ENCODE peak calls at places on chromosomes 16 and 17, in ten cellular contexts. T is IMR-90, Y is DND-41, P is mammary epithelial cell, N is GM23248, A is HepG2, F is fibroblast of lung, L is Karpas-422, I is SK-N-SH, R is PC-3. Z is an unnamed sample. For H4K20me1, the result is how much of the 10 kb centered on the place peaks cover.

GRCh38 chr16:49513040-49513439 is 139.4 kb downstream of the C16orf78 start:
- DNase-seq in T (no peak), Y (peak), P (no peak), N (peak), A (no peak), F (no peak), L (peak), I (peak), R (no peak), Z (peak)

GRCh38 chr16:17101646-17102045 is 369.1 kb downstream of the XYLT1 start:
- DNase-seq in T (peak), Y (no peak), P (peak), N (peak), A (no peak), F (no peak), L (peak), I (no peak), R (no peak), Z (peak)

GRCh38 chr16:61421111-61421510 is 615.1 kb downstream of the CDH8 start:
- DNase-seq in T (no peak), Y (no peak), P (no peak), N (no peak), A (no peak), F (no peak), L (no peak), I (no peak), R (no peak), Z (no peak)

GRCh38 chr16:80656731-80657150 is 115.9 kb downstream of the DYNLRB2 start:
- DNase-seq in T (no peak), Y (no peak), P (no peak), N (peak), A (no peak), F (no peak), L (no peak), I (no peak), R (no peak), Z (peak)

GRCh38 chr17:41215681-41216080 is 10.8 kb upstream of the KRTAP9-2 start:
- DNase-seq in T (no peak), Y (no peak), P (no peak), N (no peak), A (no peak), F (no peak), L (no peak), I (no peak), R (no peak), Z (no peak)

GRCh38 chr16:66701061-66701460 is 4.5 kb upstream of the CMTM4 start:
- DNase-seq in T (no peak), Y (no peak), P (no peak), N (no peak), A (no peak), F (no peak), L (no peak), I (no peak), R (no peak), Z (no peak)

GRCh38 chr17:50425682-50426471 is at the start of gene ACSF2:
- DNase-seq in T (peak), Y (peak), P (peak), N (peak), A (peak), F (peak), L (peak), I (peak), R (peak), Z (peak)

GRCh38 chr16:19542138-19542821 is 13.2 kb upstream of the VPS35L start:
- DNase-seq in T (no peak), Y (no peak), P (no peak), N (no peak), A (peak), F (no peak), L (no peak), I (no peak), R (no peak), Z (no peak)

GRCh38 chr17:19897901-19898300 is 30.2 kb upstream of the ULK2 start:
- DNase-seq in T (peak), Y (no peak), P (peak), N (peak), A (no peak), F (peak), L (no peak), I (no peak), R (peak), Z (no peak)

GRCh38 chr17:1612400-1612799 is 16.2 kb downstream of the SLC43A2 start:
- DNase-seq in T (no peak), Y (no peak), P (no peak), N (no peak), A (no peak), F (no peak), L (no peak), I (no peak), R (no peak), Z (no peak)

GRCh38 chr16:84808812-84809211 is 11.0 kb upstream of the CRISPLD2 start:
- DNase-seq in T (no peak), Y (no peak), P (no peak), N (no peak), A (no peak), F (no peak), L (no peak), I (no peak), R (no peak), Z (no peak)

GRCh38 chr16:19760336-19761060 is 42.4 kb downstream of the IQCK start:
- DNase-seq in T (no peak), Y (no peak), P (no peak), N (peak), A (no peak), F (no peak), L (no peak), I (no peak), R (no peak), Z (no peak)

GRCh38 chr16:19040400-19040799 is 27.0 kb upstream of the COQ7 start:
- DNase-seq in T (no peak), Y (no peak), P (no peak), N (no peak), A (no peak), F (no peak), L (no peak), I (no peak), R (no peak), Z (no peak)

GRCh38 chr17:55056530-55056929 is 88.0 kb downstream of the STXBP4 start:
- DNase-seq in T (no peak), Y (no peak), P (no peak), N (no peak), A (peak), F (no peak), L (no peak), I (peak), R (peak), Z (peak)

GRCh38 chr17:17605747-17606083 is 14.2 kb upstream of the PEMT start:
- DNase-seq in T (peak), Y (no peak), P (no peak), N (peak), A (no peak), F (peak), L (no peak), I (no peak), R (no peak), Z (no peak)

GRCh38 chr16:51592535-51592934 is 441.5 kb upstream of the SALL1 start:
- DNase-seq in T (no peak), Y (no peak), P (no peak), N (no peak), A (no peak), F (no peak), L (no peak), I (no peak), R (no peak), Z (no peak)

GRCh38 chr16:47317465-47318240 is 143.2 kb downstream of the ITFG1 start:
- DNase-seq in T (no peak), Y (no peak), P (no peak), N (no peak), A (no peak), F (no peak), L (peak), I (no peak), R (no peak), Z (peak)

GRCh38 chr16:81770008-81770407 is 9.1 kb upstream of the PLCG2 start:
- DNase-seq in T (no peak), Y (no peak), P (no peak), N (no peak), A (no peak), F (no peak), L (no peak), I (no peak), R (no peak), Z (no peak)

GRCh38 chr17:64775701-64776570 is 113.8 kb upstream of the SMURF2 start:
- DNase-seq in T (no peak), Y (no peak), P (no peak), N (peak), A (peak), F (no peak), L (no peak), I (no peak), R (no peak), Z (no peak)

GRCh38 chr16:19393226-19394074 is 24.2 kb upstream of the TMC5 start:
- DNase-seq in T (peak), Y (no peak), P (peak), N (peak), A (no peak), F (peak), L (no peak), I (no peak), R (peak), Z (no peak)

GRCh38 chr16:48075398-48075797 is 80.4 kb downstream of the ABCC12 start:
- DNase-seq in T (peak), Y (no peak), P (no peak), N (peak), A (peak), F (peak), L (no peak), I (no peak), R (peak), Z (no peak)

GRCh38 chr17:14228903-14229302 is 7.8 kb downstream of the CDRT15 start:
- DNase-seq in T (peak), Y (no peak), P (no peak), N (peak), A (no peak), F (peak), L (no peak), I (no peak), R (no peak), Z (no peak)

GRCh38 chr17:8089728-8090127 is 2.2 kb upstream of the ALOX12B start:
- DNase-seq in T (no peak), Y (no peak), P (no peak), N (no peak), A (no peak), F (no peak), L (no peak), I (no peak), R (no peak), Z (no peak)

GRCh38 chr17:3035256-3035967 is 28.0 kb downstream of the OR1D5 start:
- DNase-seq in T (no peak), Y (no peak), P (no peak), N (no peak), A (no peak), F (no peak), L (no peak), I (no peak), R (no peak), Z (no peak)

GRCh38 chr16:47523342-47524006 is 62.3 kb downstream of the PHKB start:
- DNase-seq in T (no peak), Y (no peak), P (no peak), N (no peak), A (peak), F (no peak), L (peak), I (no peak), R (no peak), Z (peak)

GRCh38 chr17:63139356-63139755 is 173.3 kb downstream of the TANC2 start:
- DNase-seq in T (no peak), Y (no peak), P (no peak), N (no peak), A (no peak), F (no peak), L (no peak), I (no peak), R (no peak), Z (no peak)

GRCh38 chr17:12403881-12404398 is 261.8 kb upstream of the MYOCD start:
- DNase-seq in T (no peak), Y (no peak), P (no peak), N (no peak), A (no peak), F (no peak), L (no peak), I (no peak), R (no peak), Z (no peak)

GRCh38 chr16:83887088-83887487 is 11.8 kb upstream of the MLYCD start:
- DNase-seq in T (no peak), Y (no peak), P (peak), N (peak), A (no peak), F (peak), L (peak), I (no peak), R (peak), Z (peak)

GRCh38 chr17:8007836-8008235 is 5.4 kb downstream of the GUCY2D start:
- DNase-seq in T (no peak), Y (no peak), P (no peak), N (no peak), A (no peak), F (no peak), L (no peak), I (no peak), R (no peak), Z (no peak)

GRCh38 chr17:27469256-27469655 is 13.0 kb downstream of the KSR1 start:
- DNase-seq in T (no peak), Y (no peak), P (no peak), N (no peak), A (no peak), F (no peak), L (no peak), I (no peak), R (no peak), Z (no peak)

GRCh38 chr17:6496636-6497441 is 52.6 kb downstream of the PIMREG start:
- DNase-seq in T (no peak), Y (no peak), P (no peak), N (peak), A (no peak), F (no peak), L (peak), I (no peak), R (no peak), Z (no peak)

GRCh38 chr17:7235693-7236665 is 1.7 kb upstream of the DVL2 start:
- DNase-seq in T (peak), Y (no peak), P (peak), N (peak), A (no peak), F (no peak), L (no peak), I (no peak), R (peak), Z (no peak)

DNA sequence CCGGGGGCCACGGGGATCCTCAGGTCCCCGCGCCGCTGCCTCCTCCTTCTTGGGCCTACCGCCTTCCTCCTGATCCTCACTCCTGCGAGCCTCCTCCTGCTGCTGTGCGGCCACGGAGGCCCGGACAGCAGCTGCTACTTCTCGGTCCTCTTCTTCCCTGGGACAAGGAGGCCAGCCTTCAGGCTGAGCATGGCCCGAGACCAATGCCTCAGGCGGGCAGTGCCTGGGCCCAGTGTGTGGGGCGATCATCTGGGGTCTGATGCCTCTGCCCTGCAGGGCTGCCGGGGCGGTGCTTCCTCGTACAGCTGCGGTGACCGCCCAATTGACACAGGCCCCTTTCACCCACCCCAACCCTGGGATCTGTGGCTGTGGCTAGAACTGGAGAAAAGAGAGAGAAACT is 8.6 kb downstream of the ZNF598 start:
- DNase-seq in T (no peak), Y (no peak), P (no peak), N (no peak), A (no peak), F (no peak), L (no peak), I (no peak), R (no peak), Z (no peak)
- H4K20me1 ChIP-seq in T (half or more), Y (half or more), P (under half), N (under half), A (under half), F (under half), L (under half), I (under half), R (under half), Z (under half)

GRCh38 chr17:73141411-73141810 is 23.4 kb upstream of the SSTR2 start:
- DNase-seq in T (no peak), Y (no peak), P (no peak), N (no peak), A (no peak), F (no peak), L (no peak), I (no peak), R (no peak), Z (no peak)
- H3K27ac ChIP-seq in T (no peak), Y (no peak), P (no peak), N (no peak), A (no peak), F (no peak), L (no peak), I (no peak), R (no peak), Z (no peak)

GRCh38 chr16:62602790-62603189 is 566.6 kb upstream of the CDH8 start:
- DNase-seq in T (no peak), Y (no peak), P (no peak), N (no peak), A (no peak), F (no peak), L (no peak), I (peak), R (no peak), Z (no peak)
- H4K20me1 ChIP-seq in T (under half), Y (under half), P (under half), N (under half), A (under half), F (under half), L (under half), I (under half), R (under half), Z (under half)

GRCh38 chr17:79631640-79632431 is 21.0 kb upstream of the RBFOX3 start:
- DNase-seq in T (no peak), Y (no peak), P (no peak), N (no peak), A (no peak), F (no peak), L (no peak), I (peak), R (no peak), Z (no peak)

GRCh38 chr17:79630120-79630519 is 19.3 kb upstream of the RBFOX3 start:
- DNase-seq in T (no peak), Y (no peak), P (no peak), N (no peak), A (no peak), F (no peak), L (no peak), I (peak), R (no peak), Z (no peak)

GRCh38 chr17:79632432-79632735 is 21.5 kb upstream of the RBFOX3 start:
- DNase-seq in T (no peak), Y (no peak), P (no peak), N (no peak), A (no peak), F (no peak), L (no peak), I (no peak), R (no peak), Z (no peak)

GRCh38 chr17:79629548-79630049 is 18.7 kb upstream of the RBFOX3 start:
- DNase-seq in T (no peak), Y (no peak), P (no peak), N (no peak), A (no peak), F (no peak), L (no peak), I (no peak), R (peak), Z (no peak)

GRCh38 chr17:79630821-79631639 is 20.2 kb upstream of the RBFOX3 start:
- DNase-seq in T (no peak), Y (peak), P (no peak), N (no peak), A (no peak), F (no peak), L (no peak), I (peak), R (no peak), Z (no peak)
- H3K27ac ChIP-seq in T (no peak), Y (no peak), P (no peak), N (no peak), A (no peak), F (no peak), L (no peak), I (no peak), R (no peak), Z (no peak)

GRCh38 chr16:3846595-3847091 is 33.9 kb downstream of the CREBBP start:
- DNase-seq in T (no peak), Y (no peak), P (no peak), N (no peak), A (no peak), F (no peak), L (no peak), I (no peak), R (no peak), Z (no peak)

GRCh38 chr16:3846087-3846486 is 34.4 kb downstream of the CREBBP start:
- DNase-seq in T (no peak), Y (no peak), P (no peak), N (no peak), A (no peak), F (no peak), L (no peak), I (no peak), R (no peak), Z (no peak)

GRCh38 chr16:3854740-3855139 is 25.8 kb downstream of the CREBBP start:
- DNase-seq in T (no peak), Y (no peak), P (no peak), N (no peak), A (no peak), F (no peak), L (no peak), I (no peak), R (no peak), Z (no peak)

GRCh38 chr16:3849751-3850543 is 30.6 kb downstream of the CREBBP start:
- DNase-seq in T (no peak), Y (no peak), P (no peak), N (no peak), A (no peak), F (no peak), L (no peak), I (no peak), R (no peak), Z (no peak)

GRCh38 chr16:3850544-3850899 is 30.0 kb downstream of the CREBBP start:
- DNase-seq in T (no peak), Y (no peak), P (no peak), N (no peak), A (no peak), F (no peak), L (no peak), I (no peak), R (no peak), Z (no peak)
- H4K20me1 ChIP-seq in T (half or more), Y (half or more), P (under half), N (under half), A (under half), F (under half), L (under half), I (half or more), R (under half), Z (half or more)

DNA sequence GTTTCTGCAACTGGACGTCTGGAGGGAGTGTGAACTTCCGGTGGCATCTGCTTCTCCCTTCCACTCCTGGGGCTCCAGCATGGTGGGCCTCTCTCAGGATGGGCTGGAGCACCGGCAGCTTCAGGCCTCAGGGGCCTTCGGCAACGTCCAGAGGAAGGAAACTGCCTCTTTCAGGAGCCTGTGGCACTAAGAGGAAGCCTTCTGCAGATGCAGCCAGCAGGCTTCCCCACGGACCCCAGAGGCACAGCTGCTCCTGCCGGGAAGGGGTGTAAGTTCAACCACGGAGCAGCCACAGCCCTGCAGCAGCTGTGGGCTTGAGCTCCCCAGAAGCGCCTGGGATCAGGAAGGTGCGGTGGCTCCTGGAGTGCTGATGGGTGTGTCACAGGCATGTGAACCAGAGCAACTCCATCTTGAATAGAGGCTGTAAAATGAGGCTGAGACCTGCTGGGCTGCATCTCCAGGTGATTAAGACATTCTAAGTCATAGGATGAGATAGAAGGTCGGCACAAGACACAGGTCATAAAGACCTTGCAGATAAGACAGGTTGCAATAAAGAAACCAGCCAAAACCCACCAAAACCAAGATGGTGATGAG is 50.8 kb upstream of the KLHDC4 start:
- DNase-seq in T (no peak), Y (no peak), P (no peak), N (no peak), A (no peak), F (no peak), L (no peak), I (no peak), R (no peak), Z (no peak)
- H3K27ac ChIP-seq in T (no peak), Y (no peak), P (no peak), N (no peak), A (no peak), F (no peak), L (no peak), I (no peak), R (no peak), Z (no peak)

Z was measured in GM23338.